ENCODE peak calls at places on chromosomes 6 and 20, in four cellular contexts. R is foreskin fibroblast, A is SK-N-SH, X is stomach. H is an unnamed sample.
A peak's percentile ranks its signal among the peaks of the same experiment; 100 is the strongest.

GRCh38 chr20:34112600-34113061 is 588 bp upstream of the EIF2S2 start:
- DNase-seq in R (peak; percentile 55), A (peak; percentile 60), X (peak; percentile 32), H (peak; percentile 32)

GRCh38 chr6:136866872-136867416 is 44.6 kb downstream of the PEX7 start:
- DNase-seq in A (peak; percentile 12), X (no peak), R (peak; percentile 38), H (no peak)

GRCh38 chr20:61503106-61503505 is 251.0 kb downstream of the CDH4 start:
- DNase-seq in R (no peak), A (no peak), X (no peak), H (no peak)

GRCh38 chr6:130366011-130366963 is at the start of gene TMEM200A:
- DNase-seq in A (peak; percentile 48), R (peak; percentile 91), X (peak; percentile 30), H (peak; percentile 68)

GRCh38 chr6:140548379-140548778 is 1173.9 kb upstream of the CITED2 start:
- DNase-seq in R (no peak), A (no peak), X (no peak), H (no peak)

GRCh38 chr6:44265003-44265842 is at the start of gene NFKBIE:
- DNase-seq in A (peak; percentile 98), X (peak; percentile 97), R (peak; percentile 96), H (peak; percentile 98)

GRCh38 chr6:158906926-158907325 is 87.8 kb upstream of the EZR start:
- DNase-seq in A (no peak), X (no peak), R (peak; percentile 22), H (no peak)

GRCh38 chr6:3522561-3523287 is 65.9 kb upstream of the SLC22A23 start:
- DNase-seq in R (peak; percentile 62), X (no peak), A (no peak), H (no peak)

GRCh38 chr6:139133272-139133671 is 1.6 kb upstream of the HECA start:
- DNase-seq in R (peak; percentile 69), X (no peak), A (no peak), H (no peak)

GRCh38 chr6:85675030-85675819 is 32.5 kb upstream of the SYNCRIP start:
- DNase-seq in R (peak; percentile 74), A (no peak), X (no peak), H (no peak)

GRCh38 chr6:169843991-169844390 is 92.6 kb downstream of the ERMARD start:
- DNase-seq in X (peak; percentile 17), A (no peak), R (no peak), H (no peak)

GRCh38 chr6:77604476-77604875 is 48.4 kb upstream of the MEI4 start:
- DNase-seq in R (no peak), A (no peak), X (no peak), H (no peak)

GRCh38 chr6:53426544-53427270 is 78.0 kb upstream of the ELOVL5 start:
- DNase-seq in A (no peak), X (no peak), R (no peak), H (no peak)

GRCh38 chr6:144834426-144835038 is 549.4 kb downstream of the UTRN start:
- DNase-seq in X (no peak), A (no peak), R (no peak), H (no peak)

GRCh38 chr6:70133246-70133645 is 169.6 kb downstream of the COL9A1 start:
- DNase-seq in X (no peak), R (no peak), A (no peak), H (no peak)

GRCh38 chr6:25661129-25661779 is 9.2 kb downstream of the SCGN start:
- DNase-seq in X (no peak), A (no peak), R (no peak), H (no peak)

GRCh38 chr6:106972500-106972899 is 2.0 kb downstream of the CD24 start:
- DNase-seq in R (no peak), A (peak; percentile 37), X (peak; percentile 48), H (peak; percentile 22)

GRCh38 chr20:19047040-19047950 is 165.1 kb upstream of the SLC24A3 start:
- DNase-seq in A (no peak), R (no peak), X (peak; percentile 85), H (no peak)

GRCh38 chr20:53581444-53582311 is 12.0 kb downstream of the ZNF217 start:
- DNase-seq in X (peak; percentile 26), A (no peak), R (no peak), H (no peak)

GRCh38 chr6:116011520-116011919 is 49.2 kb downstream of the FRK start:
- DNase-seq in X (no peak), R (no peak), A (no peak), H (no peak)

GRCh38 chr6:8481727-8482126 is 46.4 kb upstream of the SLC35B3 start:
- DNase-seq in R (peak; percentile 6), A (no peak), X (no peak), H (no peak)

GRCh38 chr6:150723857-150724256 is 124.2 kb downstream of the PLEKHG1 start:
- DNase-seq in A (no peak), X (no peak), R (peak; percentile 3), H (no peak)

GRCh38 chr6:32163559-32164258 is 686 bp upstream of the EGFL8 start:
- DNase-seq in X (no peak), R (no peak), A (no peak), H (no peak)

GRCh38 chr20:2140561-2140960 is 38.9 kb downstream of the STK35 start:
- DNase-seq in R (peak; percentile 70), A (no peak), X (peak; percentile 43), H (no peak)

GRCh38 chr6:91105532-91105931 is 518.7 kb upstream of the MAP3K7 start:
- DNase-seq in R (no peak), X (no peak), A (no peak), H (no peak)

GRCh38 chr20:17617212-17617867 is 47.5 kb downstream of the DSTN start:
- DNase-seq in A (peak; percentile 91), R (peak; percentile 65), X (peak; percentile 65), H (peak; percentile 68)

GRCh38 chr6:48775157-48775556 is 664.2 kb upstream of the PTCHD4 start:
- DNase-seq in R (peak; percentile 34), X (no peak), A (no peak), H (no peak)

GRCh38 chr20:20443509-20443908 is 75.6 kb downstream of the INSM1 start:
- DNase-seq in R (no peak), A (no peak), X (no peak), H (no peak)

GRCh38 chr6:41644297-41644879 is 6.1 kb downstream of the MDFI start:
- DNase-seq in A (no peak), X (no peak), R (no peak), H (peak; percentile 30)

GRCh38 chr20:50585214-50585613 is 75.0 kb downstream of the PTPN1 start:
- DNase-seq in X (no peak), R (no peak), A (no peak), H (no peak)

GRCh38 chr20:24791949-24792348 is 157.1 kb upstream of the CST7 start:
- DNase-seq in R (no peak), X (no peak), A (no peak), H (no peak)

GRCh38 chr6:100506651-100507050 is 41.9 kb upstream of the SIM1 start:
- DNase-seq in R (peak; percentile 58), A (no peak), X (no peak), H (no peak)

GRCh38 chr6:95384988-95385387 is 192.3 kb upstream of the MANEA start:
- DNase-seq in A (no peak), X (no peak), R (no peak), H (no peak)

GRCh38 chr6:13012977-13013680 is 296.6 kb downstream of the PHACTR1 start:
- DNase-seq in A (no peak), R (peak; percentile 35), X (peak; percentile 53), H (peak; percentile 63)

GRCh38 chr6:30789606-30790005 is 45.3 kb upstream of the IER3 start:
- DNase-seq in R (no peak), A (no peak), X (no peak), H (no peak)

GRCh38 chr6:30793521-30794194 is 49.3 kb upstream of the IER3 start:
- DNase-seq in R (no peak), X (no peak), A (no peak), H (no peak)

GRCh38 chr6:30795549-30796293 is 51.4 kb upstream of the IER3 start:
- DNase-seq in X (no peak), R (no peak), A (no peak), H (no peak)

GRCh38 chr6:30787954-30788353 is 43.6 kb upstream of the IER3 start:
- DNase-seq in X (no peak), R (peak; percentile 46), A (no peak), H (no peak)

GRCh38 chr6:30790734-30791383 is 46.5 kb upstream of the IER3 start:
- DNase-seq in X (no peak), R (no peak), A (no peak), H (no peak)
- TF ChIP-seq CTCF in X (no peak), R (no peak), A (no peak), H (no peak)

GRCh38 chr6:36684447-36684812 is 5.9 kb downstream of the CDKN1A start:
- DNase-seq in A (no peak), R (no peak), X (no peak), H (no peak)

GRCh38 chr6:36685198-36685919 is 6.8 kb downstream of the CDKN1A start:
- DNase-seq in X (no peak), A (no peak), R (no peak), H (no peak)

GRCh38 chr6:36683656-36684446 is 5.3 kb downstream of the CDKN1A start:
- DNase-seq in A (no peak), R (no peak), X (no peak), H (no peak)

GRCh38 chr6:36683145-36683655 is 4.7 kb downstream of the CDKN1A start:
- DNase-seq in R (no peak), A (no peak), X (peak; percentile 45), H (no peak)

DNA sequence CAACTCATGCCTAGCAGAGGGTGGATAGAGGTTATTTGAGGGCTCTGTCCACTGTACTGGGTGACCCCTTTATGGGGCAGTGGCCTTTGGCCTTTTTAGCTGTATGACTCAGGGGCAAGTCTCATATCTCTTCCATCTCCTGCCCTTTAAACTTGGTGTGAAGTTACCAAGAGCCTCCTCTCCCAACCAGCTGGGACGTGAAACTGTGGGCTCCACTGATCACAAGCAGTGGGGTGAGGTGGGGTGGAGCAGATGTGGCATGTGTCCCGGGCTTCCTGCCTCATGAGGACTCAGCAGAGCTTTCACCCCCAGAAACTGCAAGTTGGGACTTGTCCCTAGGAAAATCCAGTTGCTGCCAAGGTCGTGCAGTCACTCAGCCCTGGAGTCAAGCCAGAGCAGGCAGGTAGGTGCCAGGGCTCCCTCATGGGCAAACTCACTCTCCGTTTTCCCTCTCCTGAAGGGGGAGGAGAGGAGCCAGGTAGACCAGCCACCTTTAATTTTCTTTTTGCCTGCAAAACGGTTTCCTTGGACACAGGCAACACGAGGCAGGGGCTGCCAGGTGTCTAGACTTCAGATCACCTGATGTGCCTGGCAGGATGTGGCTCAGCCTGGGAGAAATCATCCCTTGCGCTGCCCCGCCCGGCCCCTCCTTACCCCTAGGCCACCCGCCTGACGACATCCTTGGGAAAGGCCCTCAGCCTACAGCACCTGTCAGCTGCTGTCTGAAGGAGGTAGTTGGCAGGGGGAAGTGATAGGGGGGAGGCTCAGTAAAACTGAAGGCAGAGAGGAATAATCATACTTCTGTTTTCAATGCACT is 4.0 kb downstream of the CDKN1A start:
- DNase-seq in X (peak; percentile 89), R (peak; percentile 61), A (no peak), H (no peak)
- TF ChIP-seq CTCF in X (no peak), R (no peak), A (no peak), H (no peak)

DNA sequence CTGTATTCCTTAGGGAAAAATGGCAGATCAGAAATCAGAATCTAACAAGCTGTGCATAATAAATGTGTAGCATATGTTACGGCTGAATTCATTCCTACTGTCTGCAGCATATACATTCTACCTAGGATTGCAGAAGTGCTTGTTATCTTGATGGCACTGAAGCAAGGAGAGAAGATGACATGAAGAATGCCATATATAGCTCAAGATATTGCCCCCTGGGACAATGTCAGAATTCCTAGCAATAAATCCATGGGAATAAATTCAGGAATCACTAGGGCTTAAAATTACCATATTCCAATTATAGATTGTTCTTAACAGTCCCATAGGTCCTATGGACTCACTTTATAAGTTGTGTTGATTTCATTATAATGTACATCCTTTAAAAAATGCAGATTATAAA is 293.1 kb upstream of the CNR1 start:
- DNase-seq in X (no peak), A (no peak), R (no peak), H (no peak)
- TF ChIP-seq CTCF in X (no peak), A (no peak), R (no peak), H (no peak)

GRCh38 chr6:6560909-6561308 is 27.6 kb upstream of the LY86 start:
- DNase-seq in A (no peak), X (no peak), R (no peak), H (no peak)
- TF ChIP-seq CTCF in A (no peak), X (no peak), R (no peak), H (no peak)